ENCODE peak calls at places on chromosome X, in eight cellular contexts. J is tibial nerve, F is fibroblast of mammary gland, L is K562, V is small intestine, E is AG10803, Z is coronary artery, S is tibial artery. N is an unnamed sample.

GRCh38 chrX:102976793-102977495 is 39.9 kb downstream of the RAB40AL start:
- DNase-seq in J (no peak), F (peak), Z (no peak), V (no peak), E (peak), S (no peak), L (no peak), N (peak)

GRCh38 chrX:7996414-7996813 is 69.2 kb upstream of the PNPLA4 start:
- DNase-seq in L (peak), E (peak), J (peak), F (peak), V (peak), S (no peak), Z (no peak), N (peak)

GRCh38 chrX:18997916-18998315 is 14.0 kb upstream of the PHKA2 start:
- DNase-seq in L (no peak), Z (no peak), F (peak), E (peak), J (no peak), S (no peak), V (no peak), N (no peak)

GRCh38 chrX:68647156-68647957 is at the start of gene STARD8:
- DNase-seq in J (no peak), F (peak), E (peak), S (peak), V (no peak), L (peak), Z (no peak), N (peak)

GRCh38 chrX:110180176-110180927 is 137.5 kb downstream of the AMMECR1 start:
- DNase-seq in Z (no peak), V (no peak), S (no peak), L (no peak), E (peak), F (peak), J (no peak), N (peak)

GRCh38 chrX:23776363-23776762 is 6.6 kb upstream of the SAT1 start:
- DNase-seq in L (no peak), Z (no peak), V (no peak), E (no peak), F (no peak), S (no peak), J (no peak), N (no peak)

GRCh38 chrX:30971761-30972603 is 82.9 kb upstream of the TAB3 start:
- DNase-seq in J (no peak), Z (no peak), F (peak), V (peak), L (peak), S (no peak), E (peak), N (peak)

GRCh38 chrX:12153741-12154140 is 15.5 kb downstream of the FRMPD4 start:
- DNase-seq in L (no peak), Z (no peak), F (no peak), V (no peak), S (no peak), E (no peak), J (no peak), N (no peak)

GRCh38 chrX:54920610-54921426 is at the start of gene TRO:
- DNase-seq in S (no peak), L (no peak), E (no peak), F (no peak), J (no peak), Z (no peak), V (no peak), N (no peak)

GRCh38 chrX:112094729-112095128 is 12.2 kb upstream of the TRPC5 start:
- DNase-seq in V (no peak), S (no peak), J (no peak), Z (no peak), L (no peak), F (no peak), E (no peak), N (no peak)

GRCh38 chrX:80420147-80420546 is at the start of gene TENT5D:
- DNase-seq in F (no peak), L (no peak), Z (no peak), V (no peak), S (no peak), J (no peak), E (no peak), N (no peak)

GRCh38 chrX:19616959-19617358 is 101.7 kb upstream of the MAP3K15 start:
- DNase-seq in E (peak), S (no peak), Z (no peak), L (no peak), V (no peak), J (no peak), F (no peak), N (no peak)

GRCh38 chrX:8946488-8947050 is 87.4 kb downstream of the FAM9B start:
- DNase-seq in F (no peak), S (no peak), V (no peak), E (peak), J (no peak), Z (no peak), L (no peak), N (no peak)

GRCh38 chrX:154791951-154792350 is 13.3 kb downstream of the MPP1 start:
- DNase-seq in F (no peak), Z (no peak), V (peak), J (no peak), L (no peak), E (no peak), S (no peak), N (no peak)

GRCh38 chrX:64205441-64205734 is at the start of gene AMER1:
- DNase-seq in J (no peak), V (no peak), L (no peak), F (no peak), Z (peak), E (no peak), S (no peak), N (peak)

GRCh38 chrX:64204701-64205440 is 637 bp downstream of the AMER1 start:
- DNase-seq in Z (peak), E (peak), S (peak), F (peak), V (peak), J (peak), L (peak), N (peak)

GRCh38 chrX:64206556-64207162 is 1.2 kb upstream of the AMER1 start:
- DNase-seq in Z (no peak), S (no peak), E (peak), V (no peak), F (no peak), L (no peak), J (no peak), N (peak)

GRCh38 chrX:64204252-64204651 is 1.3 kb downstream of the AMER1 start:
- DNase-seq in F (peak), L (no peak), E (peak), V (peak), Z (peak), J (peak), S (peak), N (no peak)

GRCh38 chrX:64205735-64206491 is 405 bp upstream of the AMER1 start:
- DNase-seq in J (peak), F (peak), E (peak), Z (peak), V (peak), S (peak), L (peak), N (peak)
- H3K4me3 ChIP-seq in J (peak), F (peak), E (peak), Z (peak), V (peak), S (peak), L (peak), N (peak)

GRCh38 chrX:37684918-37685317 is 673 bp upstream of the XK start:
- DNase-seq in J (no peak), F (no peak), V (peak), E (no peak), S (no peak), Z (no peak), L (no peak), N (no peak)
- H3K4me3 ChIP-seq in J (no peak), F (no peak), V (no peak), E (no peak), S (peak), Z (no peak), L (peak), N (no peak)

DNA sequence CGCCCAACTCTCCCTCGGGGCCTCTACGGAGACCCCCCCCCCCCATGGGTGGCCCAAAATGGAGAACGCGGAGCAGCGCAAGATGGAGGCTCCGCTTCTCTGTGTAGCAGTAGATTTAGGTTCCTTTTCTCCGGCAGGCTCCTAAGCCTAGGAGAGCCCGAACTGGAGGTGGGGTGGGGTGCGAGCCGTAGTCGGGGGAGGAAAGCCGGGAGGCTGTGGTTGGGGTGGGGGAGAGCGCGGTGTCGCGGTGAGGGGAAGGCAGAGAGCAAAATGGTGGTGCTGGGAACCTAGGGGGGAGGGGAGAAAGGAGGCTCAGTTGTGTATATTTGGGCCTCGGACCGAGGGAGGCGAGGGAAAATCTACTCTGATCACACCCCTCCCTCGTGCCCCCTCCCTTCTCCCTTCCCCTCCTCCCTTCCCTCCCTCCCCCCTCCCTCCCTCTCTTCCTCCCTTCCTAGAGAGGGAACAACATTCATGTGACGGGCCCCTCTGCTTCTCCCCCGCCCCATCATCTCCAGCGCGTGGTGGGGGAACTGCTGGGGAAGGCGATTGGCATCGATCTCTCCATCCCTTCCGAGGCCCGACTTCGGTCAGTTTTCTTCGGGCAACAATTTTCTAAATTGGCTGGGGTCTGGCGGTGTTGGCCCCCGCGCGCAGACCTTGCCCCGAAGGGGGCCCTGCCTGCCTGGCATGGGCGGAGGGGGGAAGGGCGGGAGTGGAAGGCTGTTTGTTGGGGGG is at the start of gene STAG2:
- DNase-seq in E (peak), Z (peak), F (peak), L (peak), V (peak), J (peak), S (peak), N (peak)
- H3K4me3 ChIP-seq in E (peak), Z (peak), F (peak), L (peak), V (peak), J (peak), S (peak), N (peak)

GRCh38 chrX:29295987-29296680 is 708.9 kb downstream of the IL1RAPL1 start:
- DNase-seq in S (no peak), F (peak), L (no peak), E (peak), V (no peak), Z (no peak), J (no peak), N (peak)

GRCh38 chrX:29297171-29297800 is 710.0 kb downstream of the IL1RAPL1 start:
- DNase-seq in J (no peak), V (no peak), E (no peak), F (no peak), Z (no peak), S (no peak), L (no peak), N (no peak)

DNA sequence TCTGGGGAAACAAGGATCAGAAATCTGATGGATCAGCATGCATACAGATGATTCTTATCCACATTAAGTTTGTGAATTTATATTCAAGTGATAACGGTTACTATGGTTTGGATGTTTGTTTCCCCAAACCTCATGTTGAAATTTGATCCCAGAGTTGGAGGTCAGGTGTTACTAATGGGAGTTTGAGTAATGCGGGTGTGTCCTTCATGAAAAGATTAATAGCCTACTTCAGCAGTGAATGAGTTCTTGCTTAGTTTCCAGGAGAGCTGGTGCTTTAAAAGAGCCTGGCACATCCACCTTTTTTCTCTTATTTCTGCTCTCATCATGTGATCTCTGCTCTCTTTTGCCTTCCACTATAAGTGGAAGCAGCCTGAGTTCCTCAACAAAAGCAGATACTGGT is 712.4 kb downstream of the IL1RAPL1 start:
- DNase-seq in Z (no peak), J (no peak), S (no peak), L (no peak), F (peak), E (no peak), V (no peak), N (peak)
- H3K4me3 ChIP-seq in Z (no peak), J (no peak), S (no peak), L (no peak), F (no peak), E (no peak), V (no peak), N (no peak)

GRCh38 chrX:2680486-2681348 is 10.4 kb upstream of the CD99 start:
- DNase-seq in Z (no peak), V (no peak), L (no peak), S (no peak), E (no peak), F (no peak), J (no peak), N (no peak)
- H3K4me3 ChIP-seq in Z (no peak), V (no peak), L (no peak), S (no peak), E (no peak), F (no peak), J (no peak), N (no peak)

DNA sequence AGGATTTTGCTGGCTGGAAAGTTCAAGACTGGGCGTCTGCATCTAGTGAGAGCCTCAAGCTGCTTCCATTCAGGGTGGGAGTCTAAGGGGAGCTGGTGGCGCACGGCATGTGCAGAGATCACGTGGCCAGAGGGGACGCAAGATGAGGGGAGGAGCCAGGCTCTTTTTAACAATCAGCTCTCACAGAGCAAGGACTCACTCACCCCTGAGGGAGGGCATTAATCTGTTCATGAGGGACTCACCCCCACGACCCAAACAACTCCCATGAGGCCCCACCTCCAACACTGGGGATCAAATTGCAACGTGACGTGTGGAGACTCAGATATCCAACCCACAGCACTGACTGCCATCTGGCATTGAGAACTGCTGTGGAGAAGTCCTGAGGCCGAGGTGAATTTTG is 5.5 kb downstream of the ZFP92 start:
- DNase-seq in V (no peak), S (no peak), F (peak), E (peak), J (no peak), L (peak), Z (no peak), N (no peak)
- H3K4me3 ChIP-seq in V (no peak), S (no peak), F (no peak), E (no peak), J (no peak), L (no peak), Z (no peak), N (no peak)

GRCh38 chrX:1453390-1453783 is 678 bp upstream of the ASMTL start:
- DNase-seq in E (no peak), Z (no peak), L (no peak), J (no peak), F (no peak), S (no peak), V (no peak), N (no peak)
- H3K4me3 ChIP-seq in E (peak), Z (peak), L (peak), J (peak), F (peak), S (peak), V (peak), N (peak)